ENCODE peak calls at places on chromosomes 5 and 9, in eight cellular contexts. N, O, W, A, C, M, Q and P are unnamed samples. For H3K4me1, the result is how much of the 10 kb centered on the place peaks cover.

GRCh38 chr5:127564002-127564769 is 46.7 kb downstream of the PRRC1 start:
- DNase-seq in W (peak), O (peak), C (peak), A (peak), N (peak), M (no peak), Q (peak), P (peak)

GRCh38 chr5:170057311-170057710 is 48.4 kb upstream of the FOXI1 start:
- DNase-seq in A (no peak), W (no peak), Q (no peak), M (no peak), N (no peak), C (no peak), O (no peak), P (no peak)

GRCh38 chr5:171623551-171624097 is 162.0 kb upstream of the SMIM23 start:
- DNase-seq in N (no peak), M (no peak), O (no peak), Q (no peak), A (no peak), W (no peak), C (no peak), P (no peak)

GRCh38 chr5:74209566-74209965 is 431.0 kb downstream of the ENC1 start:
- DNase-seq in O (no peak), Q (no peak), A (no peak), W (no peak), M (no peak), C (no peak), N (peak), P (no peak)

GRCh38 chr5:108122701-108123100 is 259.2 kb downstream of the FBXL17 start:
- DNase-seq in A (no peak), Q (no peak), W (no peak), C (no peak), N (no peak), M (no peak), O (no peak), P (no peak)

GRCh38 chr9:91197232-91198181 is 164.2 kb downstream of the AUH start:
- DNase-seq in W (peak), C (peak), M (no peak), A (peak), Q (peak), O (peak), N (peak), P (peak)

GRCh38 chr5:83000448-83000847 is 76.7 kb downstream of the TMEM167A start:
- DNase-seq in A (peak), O (no peak), Q (no peak), M (no peak), N (no peak), W (no peak), C (no peak), P (no peak)

GRCh38 chr9:91746357-91746756 is 203.7 kb downstream of the ROR2 start:
- DNase-seq in A (no peak), Q (no peak), W (no peak), C (no peak), N (no peak), M (no peak), O (no peak), P (no peak)

GRCh38 chr9:77943053-77943452 is 88.6 kb downstream of the GNAQ start:
- DNase-seq in A (peak), C (no peak), M (no peak), Q (no peak), W (no peak), N (no peak), O (no peak), P (no peak)

GRCh38 chr5:125257057-125257970 is 510.9 kb upstream of the ZNF608 start:
- DNase-seq in Q (no peak), M (no peak), N (no peak), A (no peak), W (no peak), C (no peak), O (no peak), P (no peak)

GRCh38 chr9:122394265-122395242 is 23.7 kb downstream of the PTGS1 start:
- DNase-seq in N (peak), C (peak), A (peak), W (no peak), Q (no peak), O (no peak), M (no peak), P (peak)

GRCh38 chr9:83707518-83707767 is 315 bp downstream of the UBQLN1 start:
- DNase-seq in N (peak), O (no peak), M (no peak), C (peak), Q (peak), A (no peak), W (no peak), P (no peak)

GRCh38 chr5:72470817-72471216 is 36.4 kb downstream of the ZNF366 start:
- DNase-seq in M (no peak), N (peak), W (no peak), C (peak), O (no peak), A (peak), Q (peak), P (no peak)

GRCh38 chr5:174409070-174409469 is 315.3 kb upstream of the MSX2 start:
- DNase-seq in Q (no peak), C (no peak), A (no peak), N (no peak), W (no peak), M (no peak), O (no peak), P (no peak)

GRCh38 chr5:174789596-174789995 is 65.2 kb downstream of the MSX2 start:
- DNase-seq in N (no peak), O (no peak), C (no peak), M (no peak), Q (no peak), A (no peak), W (no peak), P (no peak)

GRCh38 chr5:150131978-150132694 is 23.5 kb downstream of the PDGFRB start:
- DNase-seq in C (no peak), Q (no peak), M (no peak), A (no peak), N (no peak), W (no peak), O (no peak), P (no peak)

GRCh38 chr5:34538026-34538672 is 118.0 kb upstream of the RAI14 start:
- DNase-seq in W (no peak), M (no peak), N (peak), O (no peak), Q (no peak), C (peak), A (peak), P (no peak)

GRCh38 chr5:17206021-17206420 is 11.4 kb upstream of the BASP1 start:
- DNase-seq in O (no peak), Q (no peak), C (no peak), A (no peak), W (no peak), N (no peak), M (no peak), P (no peak)

GRCh38 chr5:106875591-106876297 is 795.0 kb downstream of the EFNA5 start:
- DNase-seq in Q (no peak), C (no peak), O (peak), M (peak), A (peak), W (no peak), N (peak), P (no peak)

GRCh38 chr9:101381833-101382342 is 2.9 kb downstream of the BAAT start:
- DNase-seq in Q (no peak), N (no peak), A (no peak), O (no peak), C (no peak), W (no peak), M (no peak), P (no peak)

GRCh38 chr5:150623878-150624216 is 16.6 kb upstream of the SYNPO start:
- DNase-seq in Q (no peak), M (no peak), N (no peak), W (no peak), O (no peak), A (no peak), C (no peak), P (no peak)

GRCh38 chr5:56167522-56167921 is 65.6 kb downstream of the ANKRD55 start:
- DNase-seq in Q (no peak), N (no peak), C (no peak), W (no peak), O (no peak), A (no peak), M (no peak), P (no peak)

GRCh38 chr9:97696025-97696822 is 916 bp downstream of the XPA start:
- DNase-seq in C (no peak), M (no peak), W (no peak), N (no peak), Q (no peak), A (peak), O (no peak), P (no peak)

GRCh38 chr9:127053057-127053821 is 69.2 kb downstream of the ANGPTL2 start:
- DNase-seq in N (no peak), O (no peak), M (no peak), W (no peak), Q (no peak), A (no peak), C (no peak), P (no peak)

GRCh38 chr9:38066167-38066906 is 2.7 kb downstream of the SHB start:
- DNase-seq in Q (no peak), O (no peak), M (no peak), N (peak), C (no peak), W (peak), A (no peak), P (no peak)

GRCh38 chr9:95772320-95773060 is 103.0 kb upstream of the ERCC6L2 start:
- DNase-seq in O (no peak), M (no peak), Q (no peak), A (peak), W (peak), N (no peak), C (peak), P (peak)

GRCh38 chr5:56641635-56642255 is 173.6 kb upstream of the MAP3K1 start:
- DNase-seq in W (no peak), C (no peak), N (no peak), O (no peak), A (no peak), M (no peak), Q (no peak), P (no peak)

GRCh38 chr9:117725426-117725887 is 21.3 kb downstream of the TLR4 start:
- DNase-seq in W (no peak), C (no peak), A (peak), Q (no peak), O (no peak), N (no peak), M (no peak), P (no peak)

DNA sequence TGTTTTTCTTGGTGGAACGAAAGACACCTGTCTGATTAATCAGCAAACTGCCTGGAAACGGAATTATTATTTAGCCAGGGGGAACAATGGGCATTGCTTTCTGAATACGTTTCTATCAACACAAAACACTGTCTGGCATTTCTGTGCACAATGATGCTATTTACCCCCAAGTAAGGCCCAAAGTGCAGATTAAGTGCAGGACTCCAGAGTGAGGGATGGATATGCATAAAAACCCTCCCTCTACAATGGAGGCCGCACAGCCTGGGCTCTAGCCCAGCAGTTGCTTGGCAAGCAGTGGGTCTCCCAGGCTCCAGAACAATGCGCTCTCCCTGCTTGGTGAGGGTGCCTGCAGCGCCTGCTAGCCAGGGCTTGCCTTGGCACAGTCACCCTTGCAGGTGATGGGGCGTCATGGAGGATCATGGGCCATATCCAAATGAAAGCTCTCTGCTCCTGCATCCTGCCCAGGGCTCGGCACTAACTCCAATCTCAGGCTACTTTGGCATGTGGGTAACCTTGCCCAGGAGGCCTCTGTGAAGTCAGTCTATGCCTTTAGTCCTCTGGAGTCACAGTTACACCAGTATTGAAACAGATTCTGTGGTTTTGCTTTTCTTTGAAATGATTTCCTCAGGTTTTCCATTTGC is 11.5 kb upstream of the SPATA24 start:
- DNase-seq in A (no peak), Q (no peak), N (peak), M (no peak), C (no peak), O (no peak), W (peak), P (no peak)
- H3K4me1 ChIP-seq in A (half or more), Q (under half), N (under half), M (under half), C (under half), O (under half), W (under half), P (under half)

DNA sequence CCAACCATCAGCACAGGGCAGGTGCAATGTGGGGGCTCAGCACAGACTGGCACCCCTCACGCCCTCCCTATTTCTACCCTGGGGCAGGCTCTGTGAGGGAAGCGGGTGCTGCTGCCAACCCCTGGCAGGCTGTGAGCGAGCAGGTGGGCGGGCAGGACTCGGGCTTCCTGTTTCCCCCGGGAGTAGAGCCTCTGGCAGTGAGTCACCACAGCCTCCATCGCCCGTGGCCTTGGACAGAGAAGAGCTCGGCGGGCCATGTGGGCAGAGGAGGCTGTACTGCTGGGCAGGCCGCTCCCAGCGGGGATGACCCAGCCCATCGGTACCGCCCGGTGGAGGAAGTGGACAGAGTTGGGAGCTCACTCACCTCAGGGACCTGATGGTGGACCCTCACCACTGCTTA is 16.6 kb downstream of the KCNT1 start:
- DNase-seq in Q (no peak), A (peak), W (no peak), M (no peak), C (no peak), N (peak), O (peak), P (no peak)
- H3K4me1 ChIP-seq in Q (under half), A (under half), W (under half), M (under half), C (under half), N (under half), O (under half), P (under half)

DNA sequence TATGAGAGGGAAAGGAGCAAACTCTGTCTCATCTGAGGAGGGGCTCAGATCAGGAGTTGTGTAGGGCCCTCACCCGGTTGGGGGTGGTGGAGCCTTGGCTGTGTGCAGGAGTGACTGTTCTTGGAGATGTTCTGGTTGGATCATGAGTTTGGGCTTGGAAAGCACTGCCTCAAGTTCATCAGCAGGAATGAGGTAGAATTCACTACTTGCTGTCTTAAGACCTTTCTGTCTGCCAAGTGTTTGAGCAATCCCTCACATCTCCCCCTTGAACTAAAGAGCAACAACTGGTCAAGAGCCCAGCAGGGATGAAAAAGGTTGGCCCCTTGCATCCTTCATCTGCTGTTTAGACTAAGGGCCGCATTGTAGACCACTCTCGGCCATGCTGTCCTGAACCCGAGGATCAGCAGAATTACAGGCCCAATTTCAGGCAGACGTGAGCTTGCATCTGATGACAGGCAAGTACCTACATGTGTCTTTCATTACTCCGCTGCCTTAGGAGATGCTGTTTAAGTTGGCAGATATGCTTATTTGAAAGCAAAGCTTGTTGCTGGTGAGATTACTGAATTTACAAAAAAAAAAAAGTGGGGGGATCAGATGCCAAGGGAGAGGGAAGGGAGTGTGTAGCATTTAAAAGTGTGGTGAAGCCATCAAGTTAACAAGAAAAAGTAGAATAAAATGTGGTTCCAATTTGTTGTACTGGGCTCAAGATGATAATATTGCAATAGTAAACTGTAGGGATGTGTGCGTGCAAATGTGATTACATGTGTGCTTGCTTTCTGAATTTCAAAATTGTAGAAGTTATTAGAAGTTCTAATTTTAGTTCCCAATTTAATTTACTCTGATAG is 36.5 kb downstream of the PIK3R1 start:
- DNase-seq in N (peak), W (peak), Q (no peak), M (no peak), C (no peak), A (peak), O (no peak), P (peak)
- H3K4me1 ChIP-seq in N (under half), W (under half), Q (under half), M (under half), C (under half), A (under half), O (under half), P (half or more)

GRCh38 chr5:36883894-36884462 is 7.4 kb downstream of the NIPBL start:
- DNase-seq in C (no peak), M (no peak), A (no peak), W (no peak), Q (no peak), O (no peak), N (no peak), P (no peak)
- H3K4me1 ChIP-seq in C (under half), M (half or more), A (under half), W (under half), Q (under half), O (under half), N (under half), P (under half)

DNA sequence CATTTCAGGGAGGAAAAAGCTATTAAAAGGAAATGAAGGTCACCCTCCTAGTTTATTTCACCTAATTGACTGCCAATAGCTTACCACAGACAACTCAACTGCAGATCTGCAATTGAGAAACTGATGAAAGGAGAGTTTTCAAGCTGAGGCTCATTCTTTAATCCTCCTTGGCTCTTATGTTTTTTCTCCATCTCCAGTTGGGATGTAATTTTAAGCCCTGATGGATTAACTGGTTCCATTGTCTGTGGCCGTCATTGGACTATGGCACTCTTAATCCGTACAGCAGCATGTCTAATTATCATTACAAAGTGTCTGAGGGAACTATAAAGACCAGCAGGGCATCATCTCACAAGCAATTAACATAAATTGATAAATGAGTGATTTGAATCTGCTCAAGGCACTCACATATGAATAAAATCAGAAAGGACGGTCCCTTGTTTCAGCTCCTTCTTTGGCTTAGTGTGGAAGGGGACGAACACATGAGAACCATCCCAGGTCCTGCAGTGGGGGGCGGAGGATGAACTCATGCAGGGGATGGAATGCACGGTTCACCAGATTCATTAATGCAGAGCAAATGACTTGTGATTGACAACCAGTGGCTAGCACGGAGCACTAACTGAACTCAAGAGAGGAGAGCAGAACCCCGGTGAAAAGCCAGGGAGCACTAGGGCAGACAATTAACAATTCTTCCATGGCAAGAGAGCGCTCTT is 38.4 kb downstream of the TLE1 start:
- DNase-seq in C (no peak), M (no peak), N (no peak), W (no peak), Q (no peak), O (no peak), A (no peak), P (no peak)
- H3K4me1 ChIP-seq in C (under half), M (under half), N (under half), W (under half), Q (under half), O (under half), A (under half), P (under half)

DNA sequence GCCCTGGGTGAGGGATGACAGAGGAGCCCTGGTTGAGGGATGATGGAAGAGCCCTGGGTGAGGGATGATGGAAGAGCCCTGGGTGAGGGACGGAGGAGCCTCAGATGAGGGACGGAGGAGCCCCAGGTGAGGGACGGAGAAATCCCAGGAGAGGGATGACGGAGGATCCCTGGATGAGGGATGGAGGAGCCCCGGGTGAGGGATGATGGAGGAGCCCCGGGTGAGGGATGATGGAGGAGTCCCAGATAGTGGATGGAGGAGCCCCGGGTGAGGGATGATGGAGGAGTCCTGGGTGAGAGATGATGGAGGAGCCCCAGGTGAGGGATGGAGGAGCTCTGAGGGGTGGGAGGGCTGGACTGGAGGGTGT is 10.9 kb downstream of the PHF2 start:
- DNase-seq in O (no peak), M (no peak), A (no peak), C (no peak), Q (no peak), N (no peak), W (no peak), P (no peak)
- H3K4me1 ChIP-seq in O (under half), M (under half), A (under half), C (under half), Q (under half), N (under half), W (under half), P (under half)